ENCODE peak calls at places on chromosomes 5 and 9, in eight cellular contexts. One of them, this sample, is unnamed.

GRCh38 chr9:37963936-37964739 is 60.2 kb upstream of the SLC25A51 start:
- DNase-seq in heart left ventricle: no peak
- DNase-seq in progenitor cell of endocrine pancreas: peak
- DNase-seq in adrenal gland: peak
- DNase-seq in H9: no peak
- DNase-seq in left ventricle myocardium inferior: no peak
- DNase-seq in tibial artery: peak
- DNase-seq in Calu3: peak
- DNase-seq in this sample: peak

GRCh38 chr9:119556129-119556875 is 187.1 kb upstream of the BRINP1 start:
- DNase-seq in left ventricle myocardium inferior: peak
- DNase-seq in tibial artery: peak
- DNase-seq in Calu3: peak
- DNase-seq in progenitor cell of endocrine pancreas: peak
- DNase-seq in H9: peak
- DNase-seq in heart left ventricle: peak
- DNase-seq in adrenal gland: peak
- DNase-seq in this sample: peak

GRCh38 chr9:76665458-76665857 is 98.8 kb upstream of the PCA3 start:
- DNase-seq in left ventricle myocardium inferior: no peak
- DNase-seq in tibial artery: no peak
- DNase-seq in H9: no peak
- DNase-seq in adrenal gland: no peak
- DNase-seq in Calu3: no peak
- DNase-seq in heart left ventricle: no peak
- DNase-seq in progenitor cell of endocrine pancreas: no peak
- DNase-seq in this sample: no peak

GRCh38 chr5:66985394-66985793 is 211.2 kb downstream of the CD180 start:
- DNase-seq in heart left ventricle: no peak
- DNase-seq in left ventricle myocardium inferior: no peak
- DNase-seq in Calu3: no peak
- DNase-seq in progenitor cell of endocrine pancreas: no peak
- DNase-seq in tibial artery: no peak
- DNase-seq in H9: no peak
- DNase-seq in adrenal gland: no peak
- DNase-seq in this sample: no peak

GRCh38 chr5:138725153-138725884 is 27.9 kb upstream of the CTNNA1 start:
- DNase-seq in left ventricle myocardium inferior: peak
- DNase-seq in tibial artery: no peak
- DNase-seq in H9: peak
- DNase-seq in adrenal gland: no peak
- DNase-seq in progenitor cell of endocrine pancreas: peak
- DNase-seq in heart left ventricle: peak
- DNase-seq in Calu3: peak
- DNase-seq in this sample: peak

GRCh38 chr5:135978212-135978631 is 23.4 kb upstream of the LECT2 start:
- DNase-seq in progenitor cell of endocrine pancreas: no peak
- DNase-seq in Calu3: no peak
- DNase-seq in adrenal gland: no peak
- DNase-seq in heart left ventricle: no peak
- DNase-seq in H9: no peak
- DNase-seq in tibial artery: no peak
- DNase-seq in left ventricle myocardium inferior: no peak
- DNase-seq in this sample: no peak

GRCh38 chr9:76255781-76256455 is 138.3 kb downstream of the RFK start:
- DNase-seq in Calu3: no peak
- DNase-seq in adrenal gland: peak
- DNase-seq in tibial artery: peak
- DNase-seq in progenitor cell of endocrine pancreas: no peak
- DNase-seq in left ventricle myocardium inferior: peak
- DNase-seq in H9: no peak
- DNase-seq in heart left ventricle: peak
- DNase-seq in this sample: peak

GRCh38 chr5:15266841-15267240 is 233.1 kb upstream of the FBXL7 start:
- DNase-seq in progenitor cell of endocrine pancreas: no peak
- DNase-seq in left ventricle myocardium inferior: no peak
- DNase-seq in H9: no peak
- DNase-seq in adrenal gland: no peak
- DNase-seq in heart left ventricle: no peak
- DNase-seq in tibial artery: no peak
- DNase-seq in Calu3: no peak
- DNase-seq in this sample: no peak

GRCh38 chr5:162956570-162956969 is 480.8 kb upstream of the CCNG1 start:
- DNase-seq in adrenal gland: no peak
- DNase-seq in H9: no peak
- DNase-seq in heart left ventricle: no peak
- DNase-seq in progenitor cell of endocrine pancreas: no peak
- DNase-seq in tibial artery: no peak
- DNase-seq in left ventricle myocardium inferior: no peak
- DNase-seq in Calu3: no peak
- DNase-seq in this sample: no peak

GRCh38 chr5:97726106-97726505 is 543.1 kb upstream of the RIOK2 start:
- DNase-seq in adrenal gland: no peak
- DNase-seq in H9: no peak
- DNase-seq in left ventricle myocardium inferior: no peak
- DNase-seq in Calu3: no peak
- DNase-seq in heart left ventricle: no peak
- DNase-seq in tibial artery: no peak
- DNase-seq in progenitor cell of endocrine pancreas: no peak
- DNase-seq in this sample: no peak

GRCh38 chr9:878239-878638 is 36.7 kb downstream of the DMRT1 start:
- DNase-seq in adrenal gland: no peak
- DNase-seq in H9: no peak
- DNase-seq in Calu3: no peak
- DNase-seq in heart left ventricle: no peak
- DNase-seq in tibial artery: no peak
- DNase-seq in left ventricle myocardium inferior: no peak
- DNase-seq in progenitor cell of endocrine pancreas: no peak
- DNase-seq in this sample: no peak

GRCh38 chr5:7393921-7394799 is 1.8 kb upstream of the ADCY2 start:
- DNase-seq in tibial artery: no peak
- DNase-seq in H9: peak
- DNase-seq in progenitor cell of endocrine pancreas: no peak
- DNase-seq in heart left ventricle: no peak
- DNase-seq in left ventricle myocardium inferior: no peak
- DNase-seq in Calu3: no peak
- DNase-seq in adrenal gland: no peak
- DNase-seq in this sample: no peak

GRCh38 chr5:65213921-65214525 is 267.7 kb downstream of the ADAMTS6 start:
- DNase-seq in Calu3: peak
- DNase-seq in H9: peak
- DNase-seq in progenitor cell of endocrine pancreas: no peak
- DNase-seq in heart left ventricle: no peak
- DNase-seq in adrenal gland: no peak
- DNase-seq in tibial artery: no peak
- DNase-seq in left ventricle myocardium inferior: peak
- DNase-seq in this sample: no peak

GRCh38 chr5:59543826-59544442 is 349.6 kb downstream of the PDE4D start:
- DNase-seq in heart left ventricle: no peak
- DNase-seq in Calu3: no peak
- DNase-seq in tibial artery: no peak
- DNase-seq in adrenal gland: no peak
- DNase-seq in progenitor cell of endocrine pancreas: no peak
- DNase-seq in left ventricle myocardium inferior: no peak
- DNase-seq in H9: no peak
- DNase-seq in this sample: no peak

GRCh38 chr5:156595132-156595787 is 254.8 kb upstream of the PPP1R2B start:
- DNase-seq in left ventricle myocardium inferior: peak
- DNase-seq in tibial artery: peak
- DNase-seq in Calu3: no peak
- DNase-seq in progenitor cell of endocrine pancreas: no peak
- DNase-seq in heart left ventricle: peak
- DNase-seq in H9: no peak
- DNase-seq in adrenal gland: no peak
- DNase-seq in this sample: no peak

GRCh38 chr9:12784461-12785250 is 9.8 kb downstream of the LURAP1L start:
- DNase-seq in Calu3: peak
- DNase-seq in H9: no peak
- DNase-seq in heart left ventricle: no peak
- DNase-seq in adrenal gland: peak
- DNase-seq in left ventricle myocardium inferior: no peak
- DNase-seq in tibial artery: peak
- DNase-seq in progenitor cell of endocrine pancreas: no peak
- DNase-seq in this sample: peak

GRCh38 chr5:8615142-8615858 is 746.4 kb downstream of the MTRR start:
- DNase-seq in left ventricle myocardium inferior: no peak
- DNase-seq in tibial artery: no peak
- DNase-seq in Calu3: no peak
- DNase-seq in heart left ventricle: no peak
- DNase-seq in adrenal gland: no peak
- DNase-seq in progenitor cell of endocrine pancreas: no peak
- DNase-seq in H9: no peak
- DNase-seq in this sample: no peak

DNA sequence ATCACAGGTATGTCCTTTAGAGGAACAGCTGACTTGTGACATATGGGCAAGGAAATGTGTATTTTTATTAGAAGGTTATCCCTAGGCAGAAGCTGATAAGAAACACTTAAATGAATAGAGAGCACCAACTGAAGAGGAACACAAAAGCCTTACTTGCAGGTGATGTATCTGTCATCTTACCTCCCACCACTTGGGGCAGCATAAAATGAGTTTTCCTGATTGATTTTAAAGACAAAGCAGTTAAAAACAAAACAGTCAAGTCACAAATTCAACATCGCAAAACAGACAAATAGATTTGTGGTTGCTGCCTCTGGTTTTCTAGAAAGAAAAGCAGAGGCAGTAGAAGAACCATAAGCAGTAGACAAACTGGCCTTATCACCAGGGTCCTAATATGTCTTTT is 302.4 kb upstream of the ZNF462 start:
- DNase-seq in tibial artery: no peak
- DNase-seq in left ventricle myocardium inferior: no peak
- DNase-seq in progenitor cell of endocrine pancreas: no peak
- DNase-seq in adrenal gland: no peak
- DNase-seq in H9: no peak
- DNase-seq in Calu3: no peak
- DNase-seq in heart left ventricle: no peak
- DNase-seq in this sample: no peak
- TF ChIP-seq CTCF in tibial artery: no peak
- TF ChIP-seq CTCF in left ventricle myocardium inferior: peak
- TF ChIP-seq CTCF in progenitor cell of endocrine pancreas: peak
- TF ChIP-seq CTCF in adrenal gland: no peak
- TF ChIP-seq CTCF in H9: peak
- TF ChIP-seq CTCF in Calu3: no peak
- TF ChIP-seq CTCF in heart left ventricle: peak
- TF ChIP-seq CTCF in this sample: no peak

DNA sequence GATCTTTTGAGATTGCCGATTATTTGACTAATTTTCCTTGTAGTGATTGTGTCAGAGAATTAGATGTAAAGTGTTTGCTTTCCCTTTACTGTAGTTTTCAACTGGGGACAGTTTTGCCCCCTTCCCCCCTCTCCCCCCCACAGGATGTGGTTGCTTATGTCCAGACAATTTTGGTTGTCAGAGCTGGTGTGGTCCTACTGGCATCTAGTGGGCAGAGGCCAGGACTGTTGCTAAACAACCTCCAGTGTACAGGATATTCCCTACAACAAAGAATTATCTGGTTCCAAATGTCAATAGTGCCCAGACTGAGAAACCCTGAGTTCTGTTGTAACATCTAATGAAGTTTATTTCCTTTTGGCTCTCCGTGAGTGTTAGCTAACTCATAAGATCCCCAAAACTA is 20.0 kb downstream of the TMEFF1 start:
- DNase-seq in progenitor cell of endocrine pancreas: no peak
- DNase-seq in left ventricle myocardium inferior: no peak
- DNase-seq in H9: no peak
- DNase-seq in tibial artery: no peak
- DNase-seq in heart left ventricle: no peak
- DNase-seq in Calu3: no peak
- DNase-seq in adrenal gland: no peak
- DNase-seq in this sample: no peak
- TF ChIP-seq CTCF in progenitor cell of endocrine pancreas: no peak
- TF ChIP-seq CTCF in left ventricle myocardium inferior: peak
- TF ChIP-seq CTCF in H9: no peak
- TF ChIP-seq CTCF in tibial artery: no peak
- TF ChIP-seq CTCF in heart left ventricle: peak
- TF ChIP-seq CTCF in Calu3: no peak
- TF ChIP-seq CTCF in adrenal gland: no peak
- TF ChIP-seq CTCF in this sample: no peak

GRCh38 chr5:151427258-151427657 is 20.1 kb upstream of the SLC36A1 start:
- DNase-seq in heart left ventricle: no peak
- DNase-seq in progenitor cell of endocrine pancreas: no peak
- DNase-seq in H9: no peak
- DNase-seq in adrenal gland: no peak
- DNase-seq in Calu3: no peak
- DNase-seq in tibial artery: no peak
- DNase-seq in left ventricle myocardium inferior: no peak
- DNase-seq in this sample: no peak
- TF ChIP-seq CTCF in heart left ventricle: no peak
- TF ChIP-seq CTCF in progenitor cell of endocrine pancreas: no peak
- TF ChIP-seq CTCF in H9: peak
- TF ChIP-seq CTCF in adrenal gland: no peak
- TF ChIP-seq CTCF in Calu3: no peak
- TF ChIP-seq CTCF in tibial artery: no peak
- TF ChIP-seq CTCF in left ventricle myocardium inferior: no peak
- TF ChIP-seq CTCF in this sample: no peak

GRCh38 chr9:34016149-34016548 is 32.5 kb downstream of the UBAP2 start:
- DNase-seq in progenitor cell of endocrine pancreas: no peak
- DNase-seq in tibial artery: no peak
- DNase-seq in Calu3: no peak
- DNase-seq in left ventricle myocardium inferior: no peak
- DNase-seq in heart left ventricle: no peak
- DNase-seq in adrenal gland: no peak
- DNase-seq in H9: no peak
- DNase-seq in this sample: no peak

GRCh38 chr9:34010979-34011378 is 37.7 kb downstream of the UBAP2 start:
- DNase-seq in heart left ventricle: no peak
- DNase-seq in tibial artery: no peak
- DNase-seq in left ventricle myocardium inferior: no peak
- DNase-seq in Calu3: no peak
- DNase-seq in progenitor cell of endocrine pancreas: no peak
- DNase-seq in adrenal gland: no peak
- DNase-seq in H9: no peak
- DNase-seq in this sample: no peak
- TF ChIP-seq CTCF in heart left ventricle: peak
- TF ChIP-seq CTCF in tibial artery: no peak
- TF ChIP-seq CTCF in left ventricle myocardium inferior: peak
- TF ChIP-seq CTCF in Calu3: no peak
- TF ChIP-seq CTCF in progenitor cell of endocrine pancreas: peak
- TF ChIP-seq CTCF in adrenal gland: peak
- TF ChIP-seq CTCF in H9: peak
- TF ChIP-seq CTCF in this sample: no peak